ENCODE peak calls at places on chromosome 11, in four cellular contexts. S is A549, B is K562, F is HepG2. G is an unnamed sample.

GRCh38 chr11:128800871-128801417 is 66.2 kb downstream of the KCNJ1 start:
- DNase-seq in S (no peak), B (no peak), F (no peak), G (no peak)

GRCh38 chr11:102926946-102927623 is 28.4 kb downstream of the MMP13 start:
- DNase-seq in S (no peak), B (no peak), F (no peak), G (no peak)

GRCh38 chr11:121452609-121453150 is at the start of gene SORL1-AS1:
- DNase-seq in S (peak), B (no peak), F (no peak), G (no peak)

GRCh38 chr11:83206771-83207413 is 13.4 kb downstream of the ANKRD42 start:
- DNase-seq in S (peak), B (no peak), F (no peak), G (no peak)

GRCh38 chr11:106156290-106156937 is 79.0 kb downstream of the AASDHPPT start:
- DNase-seq in S (peak), B (peak), F (peak), G (peak)

GRCh38 chr11:2365571-2366210 is 11.4 kb upstream of the CD81 start:
- DNase-seq in S (no peak), B (no peak), F (no peak), G (no peak)

GRCh38 chr11:127890026-127890611 is 697.2 kb downstream of the ETS1 start:
- DNase-seq in S (no peak), B (no peak), F (no peak), G (no peak)

GRCh38 chr11:64803163-64803845 is at the start of gene MAP4K2:
- DNase-seq in S (peak), B (peak), F (peak), G (peak)

GRCh38 chr11:85718991-85719807 is 33.2 kb upstream of the CCDC89 start:
- DNase-seq in S (peak), B (no peak), F (peak), G (no peak)

GRCh38 chr11:68948496-68948895 is 32.3 kb downstream of the MRGPRD start:
- DNase-seq in S (no peak), B (no peak), F (no peak), G (no peak)

GRCh38 chr11:68950776-68951175 is 30.0 kb downstream of the MRGPRD start:
- DNase-seq in S (no peak), B (no peak), F (no peak), G (no peak)

GRCh38 chr11:68947151-68947550 is 33.6 kb downstream of the MRGPRD start:
- DNase-seq in S (no peak), B (no peak), F (no peak), G (no peak)

GRCh38 chr11:68948948-68949347 is 31.8 kb downstream of the MRGPRD start:
- DNase-seq in S (no peak), B (no peak), F (no peak), G (no peak)

GRCh38 chr11:68950268-68950667 is 30.5 kb downstream of the MRGPRD start:
- DNase-seq in S (peak), B (peak), F (no peak), G (no peak)
- TF ChIP-seq POLR2AphosphoS2 in S (no peak), B (no peak), F (no peak), G (no peak)

DNA sequence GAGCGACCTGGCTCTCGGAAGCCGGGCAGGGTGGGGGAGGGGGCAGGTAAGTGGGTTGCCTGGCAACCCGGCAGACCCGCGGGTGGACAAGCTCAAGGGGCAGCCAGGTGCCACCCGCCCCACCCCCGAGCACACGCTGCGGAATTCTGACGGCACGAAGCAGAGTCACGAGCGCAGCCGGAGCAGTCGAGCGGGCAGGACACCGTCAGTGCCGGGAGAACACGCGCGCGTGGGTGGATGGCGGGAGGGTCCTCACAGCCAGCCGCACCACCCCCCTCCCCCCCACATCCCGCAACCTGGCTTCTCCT is 133.2 kb upstream of the HSD17B12 start:
- DNase-seq in S (no peak), B (no peak), F (no peak), G (no peak)
- TF ChIP-seq POLR2AphosphoS2 in S (no peak), B (no peak), F (no peak), G (no peak)

DNA sequence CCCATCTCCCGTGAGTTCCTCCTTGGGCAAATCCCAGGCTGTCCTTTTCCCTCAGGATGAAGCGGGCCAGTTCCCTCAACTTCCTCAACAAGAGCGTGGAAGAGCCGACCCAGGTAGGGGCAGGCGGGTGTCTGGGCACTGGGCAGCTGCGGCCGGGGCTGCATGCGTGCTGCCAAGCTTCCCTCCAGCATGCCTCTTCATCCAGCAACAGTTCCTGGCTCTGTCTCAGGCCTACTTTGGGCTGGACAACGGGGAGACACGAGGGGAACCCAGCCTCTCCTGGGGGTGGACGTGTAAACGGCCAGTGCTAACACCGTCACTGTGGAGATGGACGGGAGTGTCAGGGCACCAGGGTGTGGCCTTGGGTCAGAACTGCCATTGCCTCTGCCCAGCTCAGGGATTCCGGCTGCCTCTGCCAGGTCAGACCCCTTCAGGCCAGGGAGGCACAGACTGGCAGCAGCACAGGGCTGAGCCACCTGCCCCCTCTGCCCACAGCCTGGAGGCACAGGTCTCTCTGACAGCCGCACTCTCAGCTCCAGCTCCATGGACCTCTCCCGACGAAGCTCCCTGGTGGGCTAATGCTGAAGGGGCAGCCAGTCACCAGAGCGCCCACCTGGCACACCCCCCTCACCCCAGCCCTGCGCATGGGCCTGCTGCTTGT is 1.9 kb upstream of the RAB1B start:
- DNase-seq in S (no peak), B (no peak), F (no peak), G (no peak)
- TF ChIP-seq POLR2AphosphoS2 in S (no peak), B (no peak), F (no peak), G (no peak)

GRCh38 chr11:126115253-126115540 is 52.5 kb upstream of the CDON start:
- DNase-seq in S (no peak), B (no peak), F (no peak), G (no peak)
- TF ChIP-seq POLR2AphosphoS2 in S (no peak), B (no peak), F (no peak), G (no peak)

GRCh38 chr11:44818110-44818509 is 91.3 kb downstream of the TSPAN18 start:
- DNase-seq in S (no peak), B (no peak), F (no peak), G (no peak)

GRCh38 chr11:44815917-44816456 is 89.2 kb downstream of the TSPAN18 start:
- DNase-seq in S (no peak), B (no peak), F (no peak), G (no peak)

GRCh38 chr11:44814881-44815592 is 88.3 kb downstream of the TSPAN18 start:
- DNase-seq in S (no peak), B (no peak), F (no peak), G (no peak)

GRCh38 chr11:44816761-44817160 is 90.0 kb downstream of the TSPAN18 start:
- DNase-seq in S (no peak), B (no peak), F (no peak), G (no peak)

DNA sequence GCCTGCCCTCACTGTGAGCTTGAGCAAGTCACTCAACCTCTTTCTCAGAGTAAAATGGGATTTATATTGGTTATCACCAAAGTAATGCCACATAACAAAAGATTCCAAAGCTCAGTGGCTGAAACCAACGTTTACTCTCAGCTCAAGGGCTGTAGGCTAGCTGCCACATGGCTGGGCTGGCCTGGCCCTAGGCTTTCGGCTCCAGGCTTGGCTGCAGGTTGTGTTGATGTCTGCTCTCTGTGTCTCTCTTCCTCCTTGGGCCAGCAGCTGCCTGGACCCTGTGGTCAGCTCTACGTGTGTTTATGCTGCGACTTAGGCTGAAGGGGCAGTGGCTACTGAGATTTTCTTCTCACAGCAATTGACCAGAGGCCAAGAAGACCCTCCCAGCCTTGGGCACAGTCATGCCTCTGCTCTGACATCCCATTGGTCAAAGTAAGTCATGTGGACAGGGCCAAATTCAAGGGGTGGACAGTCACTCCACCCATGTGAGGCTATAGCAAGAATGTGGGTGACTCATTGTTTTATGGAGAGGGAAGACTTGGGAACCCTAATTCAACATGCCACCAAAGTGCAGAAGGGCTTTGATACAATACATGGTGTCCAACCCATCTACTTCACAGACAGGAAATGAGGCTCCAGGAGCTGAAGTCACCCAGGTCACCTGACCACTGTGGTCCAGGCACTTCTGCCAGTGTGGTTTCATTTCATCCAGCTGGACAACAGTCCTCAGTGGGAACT is 90.6 kb downstream of the TSPAN18 start:
- DNase-seq in S (no peak), B (no peak), F (no peak), G (no peak)
- TF ChIP-seq POLR2AphosphoS2 in S (no peak), B (no peak), F (no peak), G (no peak)

GRCh38 chr11:77725433-77725832 is 87.8 kb upstream of the CLNS1A start:
- DNase-seq in S (no peak), B (no peak), F (no peak), G (peak)
- TF ChIP-seq POLR2AphosphoS2 in S (no peak), B (no peak), F (no peak), G (no peak)

G was measured in GM12878.